ENCODE peak calls at places on chromosomes 5 and 9, in ten cellular contexts. One of them, this sample, is unnamed.
A peak's percentile ranks its signal among the peaks of the same experiment; 100 is the strongest.

GRCh38 chr5:1950708-1951103 is 68.0 kb upstream of the IRX4 start:
- DNase-seq in GM10248: no peak
- DNase-seq in transverse colon: no peak
- DNase-seq in ovary: no peak
- DNase-seq in stomach: no peak
- DNase-seq in nephron progenitor cell: no peak
- DNase-seq in astrocyte of the spinal cord: no peak
- DNase-seq in foreskin keratinocyte: peak; percentile 92
- DNase-seq in uterus: no peak
- DNase-seq in BJ: no peak
- DNase-seq in this sample: peak; percentile 30

GRCh38 chr9:105359899-105360298 is 87.9 kb upstream of the FSD1L start:
- DNase-seq in GM10248: no peak
- DNase-seq in transverse colon: no peak
- DNase-seq in ovary: no peak
- DNase-seq in stomach: no peak
- DNase-seq in nephron progenitor cell: no peak
- DNase-seq in astrocyte of the spinal cord: peak; percentile 60
- DNase-seq in foreskin keratinocyte: no peak
- DNase-seq in uterus: no peak
- DNase-seq in BJ: no peak
- DNase-seq in this sample: no peak

GRCh38 chr5:75756991-75757390 is 39.8 kb upstream of the POC5 start:
- DNase-seq in GM10248: no peak
- DNase-seq in transverse colon: no peak
- DNase-seq in ovary: no peak
- DNase-seq in stomach: no peak
- DNase-seq in nephron progenitor cell: no peak
- DNase-seq in astrocyte of the spinal cord: peak; percentile 13
- DNase-seq in foreskin keratinocyte: no peak
- DNase-seq in uterus: no peak
- DNase-seq in BJ: no peak
- DNase-seq in this sample: peak; percentile 18

GRCh38 chr9:131650254-131650653 is 89.6 kb downstream of the RAPGEF1 start:
- DNase-seq in GM10248: no peak
- DNase-seq in transverse colon: no peak
- DNase-seq in ovary: no peak
- DNase-seq in stomach: no peak
- DNase-seq in nephron progenitor cell: no peak
- DNase-seq in astrocyte of the spinal cord: peak; percentile 40
- DNase-seq in foreskin keratinocyte: no peak
- DNase-seq in uterus: no peak
- DNase-seq in BJ: peak; percentile 76
- DNase-seq in this sample: peak; percentile 78

GRCh38 chr5:15249152-15249551 is 250.8 kb upstream of the FBXL7 start:
- DNase-seq in GM10248: no peak
- DNase-seq in transverse colon: no peak
- DNase-seq in ovary: no peak
- DNase-seq in stomach: no peak
- DNase-seq in nephron progenitor cell: no peak
- DNase-seq in astrocyte of the spinal cord: peak; percentile 71
- DNase-seq in foreskin keratinocyte: no peak
- DNase-seq in uterus: no peak
- DNase-seq in BJ: peak; percentile 65
- DNase-seq in this sample: peak; percentile 63

GRCh38 chr5:150659360-150660107 is 1.5 kb upstream of the MYOZ3 start:
- DNase-seq in GM10248: no peak
- DNase-seq in transverse colon: no peak
- DNase-seq in ovary: peak; percentile 36
- DNase-seq in stomach: peak; percentile 20
- DNase-seq in nephron progenitor cell: no peak
- DNase-seq in astrocyte of the spinal cord: no peak
- DNase-seq in foreskin keratinocyte: no peak
- DNase-seq in uterus: no peak
- DNase-seq in BJ: no peak
- DNase-seq in this sample: no peak

GRCh38 chr9:110835859-110836271 is 167.3 kb downstream of the MUSK start:
- DNase-seq in GM10248: no peak
- DNase-seq in transverse colon: no peak
- DNase-seq in ovary: no peak
- DNase-seq in stomach: no peak
- DNase-seq in nephron progenitor cell: no peak
- DNase-seq in astrocyte of the spinal cord: peak; percentile 68
- DNase-seq in foreskin keratinocyte: no peak
- DNase-seq in uterus: no peak
- DNase-seq in BJ: peak; percentile 50
- DNase-seq in this sample: no peak

GRCh38 chr9:126002476-126003350 is 255.5 kb downstream of the PBX3 start:
- DNase-seq in GM10248: no peak
- DNase-seq in transverse colon: no peak
- DNase-seq in ovary: no peak
- DNase-seq in stomach: no peak
- DNase-seq in nephron progenitor cell: no peak
- DNase-seq in astrocyte of the spinal cord: no peak
- DNase-seq in foreskin keratinocyte: no peak
- DNase-seq in uterus: no peak
- DNase-seq in BJ: no peak
- DNase-seq in this sample: no peak

GRCh38 chr5:179839328-179840256 is 18.9 kb downstream of the SQSTM1 start:
- DNase-seq in GM10248: no peak
- DNase-seq in transverse colon: no peak
- DNase-seq in ovary: no peak
- DNase-seq in stomach: peak; percentile 51
- DNase-seq in nephron progenitor cell: no peak
- DNase-seq in astrocyte of the spinal cord: no peak
- DNase-seq in foreskin keratinocyte: no peak
- DNase-seq in uterus: no peak
- DNase-seq in BJ: no peak
- DNase-seq in this sample: no peak

GRCh38 chr5:122073864-122074263 is 4.2 kb downstream of the LOX start:
- DNase-seq in GM10248: no peak
- DNase-seq in transverse colon: no peak
- DNase-seq in ovary: no peak
- DNase-seq in stomach: no peak
- DNase-seq in nephron progenitor cell: no peak
- DNase-seq in astrocyte of the spinal cord: no peak
- DNase-seq in foreskin keratinocyte: no peak
- DNase-seq in uterus: no peak
- DNase-seq in BJ: no peak
- DNase-seq in this sample: no peak

GRCh38 chr9:120842685-120843485 is at the start of gene PSMD5:
- DNase-seq in GM10248: peak; percentile 99
- DNase-seq in transverse colon: peak; percentile 98
- DNase-seq in ovary: peak; percentile 97
- DNase-seq in stomach: peak; percentile 98
- DNase-seq in nephron progenitor cell: peak; percentile 85
- DNase-seq in astrocyte of the spinal cord: peak; percentile 100
- DNase-seq in foreskin keratinocyte: peak; percentile 97
- DNase-seq in uterus: peak; percentile 97
- DNase-seq in BJ: peak; percentile 96
- DNase-seq in this sample: peak; percentile 100

GRCh38 chr5:7856855-7857254 is 5.9 kb upstream of the CFAP90 start:
- DNase-seq in GM10248: peak; percentile 27
- DNase-seq in transverse colon: peak; percentile 10
- DNase-seq in ovary: no peak
- DNase-seq in stomach: no peak
- DNase-seq in nephron progenitor cell: peak; percentile 48
- DNase-seq in astrocyte of the spinal cord: peak; percentile 22
- DNase-seq in foreskin keratinocyte: no peak
- DNase-seq in uterus: no peak
- DNase-seq in BJ: no peak
- DNase-seq in this sample: peak; percentile 52

GRCh38 chr5:146965781-146966659 is 87.5 kb upstream of the PPP2R2B start:
- DNase-seq in GM10248: peak; percentile 45
- DNase-seq in transverse colon: peak; percentile 38
- DNase-seq in ovary: no peak
- DNase-seq in stomach: peak; percentile 56
- DNase-seq in nephron progenitor cell: peak; percentile 64
- DNase-seq in astrocyte of the spinal cord: peak; percentile 77
- DNase-seq in foreskin keratinocyte: no peak
- DNase-seq in uterus: peak; percentile 24
- DNase-seq in BJ: peak; percentile 11
- DNase-seq in this sample: peak; percentile 74

GRCh38 chr5:142641681-142642080 is 44.2 kb downstream of the FGF1 start:
- DNase-seq in GM10248: no peak
- DNase-seq in transverse colon: no peak
- DNase-seq in ovary: no peak
- DNase-seq in stomach: no peak
- DNase-seq in nephron progenitor cell: no peak
- DNase-seq in astrocyte of the spinal cord: no peak
- DNase-seq in foreskin keratinocyte: no peak
- DNase-seq in uterus: no peak
- DNase-seq in BJ: no peak
- DNase-seq in this sample: no peak

GRCh38 chr9:17793713-17794622 is 215.1 kb downstream of the SH3GL2 start:
- DNase-seq in GM10248: no peak
- DNase-seq in transverse colon: peak; percentile 16
- DNase-seq in ovary: no peak
- DNase-seq in stomach: no peak
- DNase-seq in nephron progenitor cell: peak; percentile 9
- DNase-seq in astrocyte of the spinal cord: no peak
- DNase-seq in foreskin keratinocyte: no peak
- DNase-seq in uterus: no peak
- DNase-seq in BJ: no peak
- DNase-seq in this sample: peak; percentile 11
- TF ChIP-seq CTCF in GM10248: no peak
- TF ChIP-seq CTCF in transverse colon: no peak
- TF ChIP-seq CTCF in ovary: no peak
- TF ChIP-seq CTCF in stomach: no peak
- TF ChIP-seq CTCF in nephron progenitor cell: peak; percentile 14
- TF ChIP-seq CTCF in astrocyte of the spinal cord: no peak
- TF ChIP-seq CTCF in foreskin keratinocyte: peak; percentile 43
- TF ChIP-seq CTCF in uterus: no peak
- TF ChIP-seq CTCF in BJ: peak; percentile 21
- TF ChIP-seq CTCF in this sample: no peak

GRCh38 chr9:12884736-12885395 is 110.0 kb downstream of the LURAP1L start:
- DNase-seq in GM10248: no peak
- DNase-seq in transverse colon: no peak
- DNase-seq in ovary: no peak
- DNase-seq in stomach: no peak
- DNase-seq in nephron progenitor cell: no peak
- DNase-seq in astrocyte of the spinal cord: peak; percentile 79
- DNase-seq in foreskin keratinocyte: peak; percentile 43
- DNase-seq in uterus: no peak
- DNase-seq in BJ: peak; percentile 12
- DNase-seq in this sample: peak; percentile 87
- TF ChIP-seq CTCF in GM10248: peak; percentile 25
- TF ChIP-seq CTCF in transverse colon: peak; percentile 51
- TF ChIP-seq CTCF in ovary: peak; percentile 28
- TF ChIP-seq CTCF in stomach: peak; percentile 30
- TF ChIP-seq CTCF in nephron progenitor cell: peak; percentile 37
- TF ChIP-seq CTCF in astrocyte of the spinal cord: peak; percentile 64
- TF ChIP-seq CTCF in foreskin keratinocyte: peak; percentile 89
- TF ChIP-seq CTCF in uterus: peak; percentile 56
- TF ChIP-seq CTCF in BJ: peak; percentile 62
- TF ChIP-seq CTCF in this sample: peak; percentile 67

GRCh38 chr9:70861376-70861775 is 260.0 kb downstream of the TRPM3 start:
- DNase-seq in GM10248: no peak
- DNase-seq in transverse colon: no peak
- DNase-seq in ovary: no peak
- DNase-seq in stomach: no peak
- DNase-seq in nephron progenitor cell: no peak
- DNase-seq in astrocyte of the spinal cord: no peak
- DNase-seq in foreskin keratinocyte: no peak
- DNase-seq in uterus: no peak
- DNase-seq in BJ: no peak
- DNase-seq in this sample: no peak

GRCh38 chr9:70861797-70862196 is 259.6 kb downstream of the TRPM3 start:
- DNase-seq in GM10248: no peak
- DNase-seq in transverse colon: no peak
- DNase-seq in ovary: no peak
- DNase-seq in stomach: no peak
- DNase-seq in nephron progenitor cell: no peak
- DNase-seq in astrocyte of the spinal cord: no peak
- DNase-seq in foreskin keratinocyte: no peak
- DNase-seq in uterus: no peak
- DNase-seq in BJ: no peak
- DNase-seq in this sample: no peak

GRCh38 chr9:70868044-70868443 is 253.4 kb downstream of the TRPM3 start:
- DNase-seq in GM10248: no peak
- DNase-seq in transverse colon: no peak
- DNase-seq in ovary: no peak
- DNase-seq in stomach: no peak
- DNase-seq in nephron progenitor cell: no peak
- DNase-seq in astrocyte of the spinal cord: no peak
- DNase-seq in foreskin keratinocyte: no peak
- DNase-seq in uterus: no peak
- DNase-seq in BJ: no peak
- DNase-seq in this sample: no peak

GRCh38 chr9:70868661-70869652 is 252.5 kb downstream of the TRPM3 start:
- DNase-seq in GM10248: no peak
- DNase-seq in transverse colon: no peak
- DNase-seq in ovary: peak; percentile 13
- DNase-seq in stomach: peak; percentile 25
- DNase-seq in nephron progenitor cell: no peak
- DNase-seq in astrocyte of the spinal cord: no peak
- DNase-seq in foreskin keratinocyte: no peak
- DNase-seq in uterus: no peak
- DNase-seq in BJ: no peak
- DNase-seq in this sample: no peak

DNA sequence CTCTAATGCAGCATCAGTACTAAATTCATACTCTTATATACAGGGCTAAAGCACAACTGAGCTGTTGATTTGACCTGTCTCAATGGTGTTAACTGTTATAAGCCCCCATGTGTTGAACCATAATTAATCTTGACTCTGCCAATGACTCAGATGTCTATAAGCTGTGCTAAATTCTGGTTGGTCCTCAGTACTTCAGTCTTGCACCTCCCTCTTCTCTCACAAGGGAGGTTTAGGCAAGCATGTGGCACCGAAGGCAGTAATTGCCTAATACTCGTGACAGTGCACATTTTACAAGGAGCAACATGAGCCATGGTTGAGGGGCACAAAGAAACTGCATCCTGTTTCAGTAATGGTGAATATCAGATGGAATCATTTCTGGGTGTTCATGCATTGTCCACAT is 255.9 kb downstream of the TRPM3 start:
- DNase-seq in GM10248: no peak
- DNase-seq in transverse colon: no peak
- DNase-seq in ovary: no peak
- DNase-seq in stomach: no peak
- DNase-seq in nephron progenitor cell: no peak
- DNase-seq in astrocyte of the spinal cord: no peak
- DNase-seq in foreskin keratinocyte: no peak
- DNase-seq in uterus: no peak
- DNase-seq in BJ: no peak
- DNase-seq in this sample: no peak
- TF ChIP-seq CTCF in GM10248: no peak
- TF ChIP-seq CTCF in transverse colon: no peak
- TF ChIP-seq CTCF in ovary: no peak
- TF ChIP-seq CTCF in stomach: no peak
- TF ChIP-seq CTCF in nephron progenitor cell: no peak
- TF ChIP-seq CTCF in astrocyte of the spinal cord: no peak
- TF ChIP-seq CTCF in foreskin keratinocyte: no peak
- TF ChIP-seq CTCF in uterus: no peak
- TF ChIP-seq CTCF in BJ: no peak
- TF ChIP-seq CTCF in this sample: no peak

DNA sequence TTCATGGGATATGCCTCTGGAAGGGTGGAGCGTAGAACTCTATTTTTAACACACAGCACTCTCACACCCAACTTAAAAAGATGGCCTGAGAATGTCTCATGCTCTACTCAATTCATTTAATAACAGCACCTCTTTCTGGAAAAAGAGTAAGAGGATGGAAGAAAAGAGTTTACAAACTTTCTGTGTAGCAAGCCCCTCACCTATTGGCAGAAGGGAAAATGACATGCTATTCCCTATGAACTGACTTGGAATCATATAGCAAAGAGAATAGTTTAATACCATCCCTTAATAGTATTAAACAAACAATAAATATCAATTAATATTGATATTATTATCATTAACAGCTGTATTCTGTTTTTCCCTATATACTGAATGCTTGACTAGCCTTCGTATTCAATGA is 233.3 kb downstream of the KCTD16 start:
- DNase-seq in GM10248: no peak
- DNase-seq in transverse colon: no peak
- DNase-seq in ovary: no peak
- DNase-seq in stomach: no peak
- DNase-seq in nephron progenitor cell: no peak
- DNase-seq in astrocyte of the spinal cord: no peak
- DNase-seq in foreskin keratinocyte: no peak
- DNase-seq in uterus: no peak
- DNase-seq in BJ: no peak
- DNase-seq in this sample: no peak
- TF ChIP-seq CTCF in GM10248: no peak
- TF ChIP-seq CTCF in transverse colon: no peak
- TF ChIP-seq CTCF in ovary: no peak
- TF ChIP-seq CTCF in stomach: no peak
- TF ChIP-seq CTCF in nephron progenitor cell: no peak
- TF ChIP-seq CTCF in astrocyte of the spinal cord: no peak
- TF ChIP-seq CTCF in foreskin keratinocyte: no peak
- TF ChIP-seq CTCF in uterus: no peak
- TF ChIP-seq CTCF in BJ: no peak
- TF ChIP-seq CTCF in this sample: no peak

This sample was measured in epithelial cell of esophagus.